ENCODE peak calls at places on chromosomes 2 and 18, in eight cellular contexts. Q is stomach, U is suprapubic skin, C is GM12878, P is HCT116, W is transverse colon, E is sigmoid colon, O is HepG2. K is an unnamed sample. For H3K9me3, the result is how much of the 10 kb centered on the place peaks cover.

GRCh38 chr2:109663721-109664120 is 49.6 kb downstream of the SOWAHC start:
- DNase-seq in U (no peak), C (no peak), O (peak), Q (no peak), W (no peak), E (peak), P (no peak), K (peak)

GRCh38 chr2:215060851-215061541 is 77.4 kb downstream of the ABCA12 start:
- DNase-seq in E (no peak), U (no peak), P (no peak), O (no peak), W (no peak), Q (no peak), C (no peak), K (no peak)

GRCh38 chr2:102304268-102304667 is 7.1 kb upstream of the IL1RL1 start:
- DNase-seq in O (no peak), U (no peak), E (no peak), P (no peak), W (no peak), Q (no peak), C (no peak), K (no peak)

GRCh38 chr2:39873586-39873985 is 94.5 kb upstream of the THUMPD2 start:
- DNase-seq in O (no peak), Q (no peak), P (no peak), E (no peak), C (no peak), U (no peak), W (no peak), K (no peak)

GRCh38 chr2:84732897-84733778 is 147.7 kb downstream of the TRABD2A start:
- DNase-seq in E (no peak), Q (no peak), U (no peak), O (no peak), C (no peak), P (no peak), W (no peak), K (no peak)

GRCh38 chr2:96853321-96853720 is 4.5 kb downstream of the ANKRD39 start:
- DNase-seq in C (no peak), O (no peak), E (no peak), P (no peak), Q (no peak), U (no peak), W (no peak), K (no peak)

GRCh38 chr2:58427572-58428285 is 186.6 kb upstream of the FANCL start:
- DNase-seq in C (no peak), O (peak), P (no peak), Q (peak), U (no peak), W (no peak), E (no peak), K (no peak)

GRCh38 chr18:23230688-23231087 is 95.4 kb downstream of the CABLES1 start:
- DNase-seq in U (peak), W (no peak), P (no peak), E (no peak), O (no peak), Q (no peak), C (no peak), K (no peak)

GRCh38 chr18:25253136-25253535 is 98.8 kb downstream of the ZNF521 start:
- DNase-seq in W (no peak), O (no peak), E (no peak), P (no peak), C (no peak), U (no peak), Q (no peak), K (no peak)

GRCh38 chr2:168814939-168815907 is 12.8 kb downstream of the NOSTRIN start:
- DNase-seq in Q (no peak), C (no peak), P (no peak), E (no peak), W (no peak), O (no peak), U (no peak), K (no peak)

GRCh38 chr18:58755304-58756010 is 84.2 kb downstream of the MALT1 start:
- DNase-seq in W (peak), U (no peak), E (no peak), Q (no peak), C (no peak), O (no peak), P (no peak), K (peak)

GRCh38 chr2:49831698-49832367 is 677.5 kb upstream of the FSHR start:
- DNase-seq in U (no peak), C (no peak), Q (no peak), P (no peak), E (no peak), W (no peak), O (no peak), K (no peak)

GRCh38 chr2:108133457-108133856 is 106.3 kb upstream of the SULT1C3 start:
- DNase-seq in E (no peak), P (no peak), U (no peak), C (no peak), W (no peak), Q (no peak), O (no peak), K (no peak)

GRCh38 chr18:9808530-9809241 is 77.1 kb upstream of the TXNDC2 start:
- DNase-seq in P (no peak), O (peak), Q (no peak), E (peak), C (no peak), U (no peak), W (no peak), K (peak)

GRCh38 chr2:74843371-74844298 is 9.7 kb downstream of the HK2 start:
- DNase-seq in C (peak), P (no peak), O (peak), W (peak), U (no peak), Q (no peak), E (peak), K (no peak)

GRCh38 chr2:150080115-150080514 is 407.4 kb downstream of the RND3 start:
- DNase-seq in P (no peak), Q (no peak), E (no peak), C (no peak), W (no peak), U (no peak), O (no peak), K (no peak)

GRCh38 chr2:95270541-95271081 is 3.6 kb upstream of the PROM2 start:
- DNase-seq in W (no peak), C (no peak), Q (peak), P (no peak), U (peak), O (no peak), E (no peak), K (peak)

GRCh38 chr2:17621781-17622180 is 81.3 kb downstream of the VSNL1 start:
- DNase-seq in P (no peak), O (no peak), U (no peak), Q (no peak), C (no peak), W (no peak), E (no peak), K (no peak)

GRCh38 chr2:48248251-48248933 is 281.6 kb upstream of the STON1 start:
- DNase-seq in O (peak), P (peak), W (no peak), E (no peak), C (peak), U (no peak), Q (no peak), K (no peak)

GRCh38 chr18:58049000-58049688 is 5.1 kb downstream of the NEDD4L start:
- DNase-seq in Q (no peak), W (no peak), O (no peak), U (no peak), P (no peak), C (no peak), E (no peak), K (no peak)

GRCh38 chr2:115650827-115651226 is 1208.4 kb downstream of the DPP10 start:
- DNase-seq in U (no peak), O (no peak), Q (no peak), C (no peak), W (no peak), E (no peak), P (no peak), K (no peak)

GRCh38 chr2:171447675-171448074 is 13.6 kb downstream of the DCAF17 start:
- DNase-seq in O (no peak), U (no peak), Q (no peak), P (no peak), W (no peak), E (no peak), C (no peak), K (no peak)

GRCh38 chr2:27667439-27667838 is 3.8 kb downstream of the SLC4A1AP start:
- DNase-seq in O (no peak), W (no peak), P (no peak), Q (no peak), E (no peak), U (no peak), C (no peak), K (no peak)

GRCh38 chr2:33525666-33526065 is 49.2 kb downstream of the RASGRP3 start:
- DNase-seq in E (no peak), P (no peak), W (no peak), Q (no peak), O (no peak), C (no peak), U (no peak), K (no peak)

DNA sequence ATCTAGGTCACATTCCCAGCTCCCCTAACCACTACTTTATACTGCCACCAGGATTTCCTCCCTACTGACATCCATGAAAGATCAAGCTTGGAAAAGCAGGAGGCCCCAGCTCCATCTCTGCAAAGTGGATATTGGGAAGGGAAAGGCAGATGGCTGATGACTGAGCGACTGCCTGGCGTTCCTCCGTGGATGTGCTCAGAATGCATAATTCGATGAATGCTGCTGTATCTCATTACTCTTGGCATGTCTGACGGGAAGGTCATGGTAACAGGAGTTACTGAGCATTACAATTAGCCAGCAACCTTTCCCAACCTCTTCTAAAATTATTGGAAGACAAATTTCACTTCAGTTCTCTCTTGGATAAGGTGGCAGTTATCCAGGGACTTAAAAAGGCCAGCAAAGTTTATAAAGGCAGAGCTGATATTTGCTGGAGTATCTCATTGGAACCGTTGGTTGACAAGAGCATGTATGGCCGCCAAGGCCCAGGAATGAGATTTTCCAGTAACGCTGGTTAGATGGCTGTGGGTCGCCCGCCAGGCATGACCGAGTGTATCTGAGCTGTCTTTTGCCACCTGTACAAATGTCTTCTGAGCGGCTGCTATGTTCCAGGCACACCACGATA is 34.5 kb downstream of the KCNE4 start:
- DNase-seq in C (no peak), W (no peak), Q (no peak), O (no peak), E (no peak), U (no peak), P (no peak), K (no peak)
- TF ChIP-seq POLR2AphosphoS5 in C (no peak), W (no peak), Q (no peak), O (no peak), E (peak), U (no peak), P (no peak), K (no peak)

GRCh38 chr2:186728631-186729030 is 34.8 kb downstream of the FAM171B start:
- DNase-seq in W (no peak), O (no peak), P (no peak), C (no peak), U (no peak), Q (no peak), E (no peak), K (no peak)

GRCh38 chr2:186734957-186735734 is 41.3 kb downstream of the FAM171B start:
- DNase-seq in O (no peak), C (no peak), E (no peak), P (no peak), Q (no peak), U (no peak), W (no peak), K (no peak)

GRCh38 chr2:186732843-186733242 is 39.0 kb downstream of the FAM171B start:
- DNase-seq in W (no peak), C (no peak), E (no peak), U (no peak), O (no peak), P (no peak), Q (no peak), K (no peak)

GRCh38 chr2:186737737-186738508 is 44.1 kb downstream of the FAM171B start:
- DNase-seq in O (no peak), W (no peak), E (no peak), U (no peak), C (no peak), P (no peak), Q (no peak), K (no peak)

DNA sequence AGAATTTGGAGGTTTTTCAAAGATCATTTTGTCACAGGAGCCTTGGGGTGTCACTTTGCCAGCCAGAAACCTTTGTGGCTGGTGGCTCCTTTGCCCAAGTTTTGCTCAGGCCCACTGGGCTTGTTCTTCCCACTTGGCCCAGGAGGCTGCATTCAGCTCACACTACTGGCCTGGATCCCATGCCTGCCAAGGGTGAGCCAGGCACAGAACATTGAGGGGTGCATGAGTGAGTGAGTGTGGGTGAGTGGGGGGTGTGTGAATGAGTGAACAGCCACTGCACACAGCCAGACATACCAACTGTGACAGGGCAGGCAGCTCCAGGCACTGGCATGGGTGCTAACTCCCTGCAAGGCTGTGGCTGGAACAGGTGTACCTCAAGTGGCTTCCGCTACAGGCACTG is 39.6 kb downstream of the FAM171B start:
- DNase-seq in P (no peak), O (no peak), Q (no peak), U (no peak), C (no peak), E (no peak), W (no peak), K (no peak)
- H3K9me3 ChIP-seq in P (under half), O (under half), Q (under half), U (under half), C (under half), E (under half), W (under half), K (under half)

GRCh38 chr2:11155326-11156059 is at the start of gene SLC66A3:
- DNase-seq in C (no peak), W (no peak), O (peak), U (peak), Q (no peak), E (no peak), P (peak), K (no peak)

GRCh38 chr2:11156396-11157075 is 1.3 kb downstream of the SLC66A3 start:
- DNase-seq in O (no peak), Q (no peak), C (no peak), E (no peak), W (no peak), U (peak), P (no peak), K (no peak)

GRCh38 chr2:11157296-11157695 is 2.0 kb downstream of the SLC66A3 start:
- DNase-seq in Q (no peak), C (no peak), U (peak), E (no peak), W (no peak), P (no peak), O (no peak), K (no peak)

GRCh38 chr2:11152591-11152990 is 2.7 kb upstream of the SLC66A3 start:
- DNase-seq in W (no peak), E (peak), C (no peak), Q (no peak), U (no peak), O (no peak), P (no peak), K (no peak)

GRCh38 chr2:11154460-11155325 is 574 bp upstream of the SLC66A3 start:
- DNase-seq in U (peak), P (peak), E (peak), O (peak), C (peak), Q (peak), W (peak), K (peak)
- TF ChIP-seq POLR2A in U (no peak), P (peak), E (peak), O (peak), C (peak), Q (no peak), W (peak), K (no peak)

DNA sequence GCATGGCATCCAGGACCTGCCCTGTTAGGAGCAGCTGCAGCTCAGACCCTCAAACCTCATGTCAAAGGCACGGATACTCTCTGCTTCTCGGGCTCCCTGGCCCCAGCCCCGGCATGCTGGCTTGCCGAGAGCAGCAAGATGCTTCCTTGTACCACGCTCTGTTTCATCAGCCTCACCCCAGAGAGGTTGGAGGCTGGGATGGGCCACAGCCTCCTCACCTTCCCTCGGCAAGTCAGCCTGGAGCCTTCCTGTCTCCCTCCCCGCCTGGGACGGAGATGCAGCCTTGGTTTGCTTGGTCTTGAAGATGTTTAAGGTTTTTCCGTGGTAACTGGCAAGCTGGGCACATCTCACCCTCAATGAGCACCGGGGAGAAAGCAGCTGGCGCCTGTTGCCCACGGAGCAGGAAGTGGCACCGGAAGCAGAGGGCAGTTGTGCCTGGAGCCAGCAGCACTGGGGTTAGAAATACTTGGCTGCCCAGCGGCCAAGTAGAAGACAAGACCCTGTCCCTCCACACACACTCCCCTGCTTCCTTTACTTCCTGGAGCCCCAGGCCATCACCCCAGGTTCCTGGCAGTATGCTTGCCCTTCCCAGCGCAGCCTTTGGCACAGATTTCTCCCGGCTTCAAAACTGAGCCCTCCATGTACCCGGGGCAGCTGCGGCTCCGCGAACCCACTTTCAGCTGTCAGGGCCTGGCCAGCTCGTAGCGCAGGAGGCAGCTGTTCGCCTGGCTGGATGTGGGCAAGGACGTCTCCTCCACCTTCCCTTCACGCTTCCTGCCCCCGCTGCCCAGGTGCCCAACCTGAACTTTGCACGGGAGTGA is 17.4 kb downstream of the FBLN7 start:
- DNase-seq in E (no peak), P (no peak), U (peak), O (no peak), W (no peak), Q (peak), C (no peak), K (no peak)
- TF ChIP-seq POLR2AphosphoS5 in E (no peak), P (no peak), U (no peak), O (no peak), W (no peak), Q (no peak), C (no peak), K (no peak)

GRCh38 chr2:172953411-172953810 is 122.2 kb upstream of the MAP3K20 start:
- DNase-seq in O (no peak), W (no peak), C (no peak), E (no peak), Q (no peak), P (no peak), U (no peak), K (no peak)

GRCh38 chr2:172957734-172958133 is 117.9 kb upstream of the MAP3K20 start:
- DNase-seq in Q (no peak), O (no peak), C (no peak), P (no peak), W (no peak), U (no peak), E (no peak), K (no peak)

GRCh38 chr2:172951554-172951953 is 124.1 kb upstream of the MAP3K20 start:
- DNase-seq in P (no peak), Q (no peak), O (no peak), E (no peak), U (no peak), W (no peak), C (no peak), K (no peak)

GRCh38 chr2:172953970-172954852 is 121.4 kb upstream of the MAP3K20 start:
- DNase-seq in C (no peak), Q (no peak), O (no peak), P (no peak), E (no peak), W (no peak), U (no peak), K (no peak)

DNA sequence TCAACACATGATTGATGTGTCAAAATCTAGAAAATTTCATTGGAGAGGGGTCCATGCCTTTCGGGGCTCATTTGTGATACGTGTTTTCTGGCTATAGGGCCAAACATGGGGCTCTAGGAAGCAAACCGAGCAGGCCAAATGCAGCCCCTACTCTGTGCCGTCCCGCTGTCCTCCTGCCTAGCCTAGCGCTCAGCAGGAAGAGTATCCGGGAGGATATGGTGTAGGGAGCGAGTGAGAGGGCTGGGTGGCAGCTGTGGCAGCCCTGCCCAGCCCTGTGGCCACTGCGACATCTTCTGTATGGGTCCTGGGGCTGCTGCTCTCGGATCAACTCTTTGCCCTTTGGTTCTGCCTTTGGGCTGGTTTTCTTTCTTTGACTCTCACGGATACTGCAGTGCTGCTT is 120.1 kb upstream of the MAP3K20 start:
- DNase-seq in C (no peak), O (no peak), Q (no peak), P (no peak), E (no peak), W (no peak), U (no peak), K (no peak)
- H3K9me3 ChIP-seq in C (under half), O (under half), Q (under half), P (under half), E (under half), W (under half), U (under half), K (under half)

K was measured in prostate gland.